ENCODE peak calls at places on chromosomes 5 and 9, in four cellular contexts. D is breast epithelium, H is endothelial cell of umbilical vein, F is AG04450. M is an unnamed sample.

GRCh38 chr5:159056201-159056600 is 43.5 kb downstream of the EBF1 start:
- DNase-seq in D (no peak), H (no peak), F (no peak), M (no peak)

GRCh38 chr9:120212153-120212852 is 367.7 kb downstream of the CDK5RAP2 start:
- DNase-seq in D (no peak), H (no peak), F (no peak), M (peak; percentile 10)

GRCh38 chr5:169581580-169582227 is 1.9 kb upstream of the SPDL1 start:
- DNase-seq in D (no peak), F (no peak), H (peak; percentile 72), M (peak; percentile 29)

GRCh38 chr9:79264511-79265448 is 307.0 kb upstream of the TLE4 start:
- DNase-seq in F (no peak), H (no peak), D (no peak), M (no peak)

GRCh38 chr9:126149661-126150060 is 177.0 kb upstream of the MVB12B start:
- DNase-seq in H (no peak), D (no peak), F (no peak), M (no peak)

GRCh38 chr5:112757468-112758208 is 20.0 kb downstream of the APC start:
- DNase-seq in H (peak; percentile 78), D (no peak), F (no peak), M (peak; percentile 30)

GRCh38 chr5:155625897-155626543 is 612.5 kb downstream of the KIF4B start:
- DNase-seq in H (no peak), F (no peak), D (no peak), M (no peak)

GRCh38 chr9:79447760-79448159 is 124.0 kb upstream of the TLE4 start:
- DNase-seq in D (no peak), H (no peak), F (no peak), M (no peak)

GRCh38 chr5:137146402-137146889 is 352.7 kb downstream of the SPOCK1 start:
- DNase-seq in H (peak; percentile 54), F (peak; percentile 70), D (no peak), M (no peak)

GRCh38 chr5:82365026-82365425 is 86.9 kb upstream of the RPS23 start:
- DNase-seq in D (no peak), F (no peak), H (no peak), M (no peak)

GRCh38 chr5:170603578-170604565 is 100.1 kb downstream of the KCNIP1 start:
- DNase-seq in D (no peak), F (no peak), H (peak; percentile 34), M (peak; percentile 71)

GRCh38 chr9:631596-631995 is 209.9 kb upstream of the DMRT1 start:
- DNase-seq in H (no peak), D (no peak), F (no peak), M (no peak)

GRCh38 chr5:116492776-116493175 is 81.8 kb downstream of the SEMA6A start:
- DNase-seq in F (no peak), H (no peak), D (no peak), M (no peak)

GRCh38 chr5:160379485-160379884 is 9.1 kb upstream of the C1QTNF2 start:
- DNase-seq in D (no peak), H (no peak), F (no peak), M (no peak)

GRCh38 chr9:6855860-6856259 is 98.1 kb downstream of the KDM4C start:
- DNase-seq in D (no peak), H (no peak), F (no peak), M (no peak)

GRCh38 chr9:88661759-88662158 is 126.8 kb downstream of the NXNL2 start:
- DNase-seq in D (no peak), H (peak; percentile 27), F (no peak), M (no peak)

GRCh38 chr5:12023614-12024241 is 119.5 kb upstream of the CTNND2 start:
- DNase-seq in H (peak; percentile 34), F (no peak), D (no peak), M (peak; percentile 21)

GRCh38 chr5:74578356-74579044 is 62.0 kb downstream of the ENC1 start:
- DNase-seq in H (no peak), D (no peak), F (no peak), M (peak; percentile 50)

GRCh38 chr5:29367176-29367833 is 1826.2 kb upstream of the CDH6 start:
- DNase-seq in D (no peak), F (no peak), H (no peak), M (no peak)

GRCh38 chr9:113633782-113634596 is 170.5 kb downstream of the RGS3 start:
- DNase-seq in F (no peak), D (peak; percentile 25), H (no peak), M (no peak)

GRCh38 chr9:23820731-23821399 is 5.2 kb downstream of the ELAVL2 start:
- DNase-seq in D (no peak), H (no peak), F (no peak), M (no peak)

GRCh38 chr9:100445161-100445902 is 18.4 kb downstream of the MSANTD3 start:
- DNase-seq in D (no peak), F (no peak), H (no peak), M (no peak)

GRCh38 chr5:1293997-1294838 is 650 bp downstream of the TERT start:
- DNase-seq in F (no peak), H (no peak), D (peak; percentile 35), M (peak; percentile 61)

GRCh38 chr9:27924502-27924901 is 351.2 kb upstream of the C9orf72 start:
- DNase-seq in D (no peak), F (no peak), H (no peak), M (no peak)

GRCh38 chr9:72586388-72587160 is 65.2 kb downstream of the TMC1 start:
- DNase-seq in H (peak; percentile 42), F (peak; percentile 37), D (no peak), M (no peak)
- TF ChIP-seq CTCF in H (no peak), F (peak; percentile 22), D (no peak), M (no peak)

GRCh38 chr5:131530706-131531331 is 104.2 kb downstream of the RAPGEF6 start:
- DNase-seq in F (no peak), H (peak; percentile 70), D (no peak), M (no peak)

GRCh38 chr5:131534995-131535394 is 100.0 kb downstream of the RAPGEF6 start:
- DNase-seq in H (peak; percentile 70), F (no peak), D (no peak), M (no peak)

GRCh38 chr5:131532016-131532640 is 102.9 kb downstream of the RAPGEF6 start:
- DNase-seq in D (no peak), F (no peak), H (peak; percentile 76), M (no peak)

GRCh38 chr5:131536211-131536826 is 98.7 kb downstream of the RAPGEF6 start:
- DNase-seq in D (no peak), H (peak; percentile 10), F (no peak), M (peak; percentile 68)

GRCh38 chr5:131533844-131534243 is 101.2 kb downstream of the RAPGEF6 start:
- DNase-seq in D (no peak), H (no peak), F (no peak), M (no peak)
- TF ChIP-seq CTCF in D (peak; percentile 27), H (peak; percentile 19), F (peak; percentile 31), M (peak; percentile 11)

DNA sequence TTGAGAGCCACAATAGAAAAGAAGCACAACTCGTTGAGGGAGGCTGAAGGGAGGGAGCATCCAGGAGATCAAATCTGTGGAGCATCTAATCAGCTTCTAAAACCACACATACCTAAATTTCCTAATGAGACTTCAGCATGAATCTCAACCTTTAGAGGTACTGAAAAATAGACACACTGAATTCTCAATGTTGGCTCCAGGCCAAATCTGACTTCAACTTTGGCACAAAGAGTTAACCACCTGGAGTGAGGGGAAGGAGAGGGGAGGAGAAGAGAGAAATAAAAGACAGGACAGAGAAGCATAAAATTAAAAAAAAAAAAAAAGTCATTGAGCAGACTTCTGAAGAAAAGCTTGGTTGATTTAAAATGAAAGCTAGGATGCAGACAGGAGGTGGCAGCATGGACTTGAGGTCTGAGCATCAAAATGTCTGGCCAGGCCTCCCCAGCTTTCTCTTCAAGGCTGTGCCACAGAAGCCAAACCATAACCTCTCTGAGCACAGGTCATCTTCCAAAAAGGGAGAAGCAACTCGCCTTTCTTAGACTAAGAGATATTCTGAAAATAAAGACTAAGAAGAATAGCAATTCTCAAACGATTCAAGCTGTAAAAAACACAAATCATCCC is 205.6 kb downstream of the DENND1A start:
- DNase-seq in D (no peak), H (peak; percentile 37), F (no peak), M (no peak)
- TF ChIP-seq CTCF in D (peak; percentile 8), H (peak; percentile 9), F (peak; percentile 23), M (peak; percentile 19)

GRCh38 chr5:145345883-145346282 is 489.3 kb downstream of the PRELID2 start:
- DNase-seq in D (no peak), H (no peak), F (no peak), M (no peak)

GRCh38 chr5:145350501-145350900 is 484.6 kb downstream of the PRELID2 start:
- DNase-seq in D (no peak), F (peak; percentile 18), H (peak; percentile 56), M (no peak)

GRCh38 chr5:145341842-145342241 is 493.3 kb downstream of the PRELID2 start:
- DNase-seq in H (no peak), D (no peak), F (no peak), M (no peak)

DNA sequence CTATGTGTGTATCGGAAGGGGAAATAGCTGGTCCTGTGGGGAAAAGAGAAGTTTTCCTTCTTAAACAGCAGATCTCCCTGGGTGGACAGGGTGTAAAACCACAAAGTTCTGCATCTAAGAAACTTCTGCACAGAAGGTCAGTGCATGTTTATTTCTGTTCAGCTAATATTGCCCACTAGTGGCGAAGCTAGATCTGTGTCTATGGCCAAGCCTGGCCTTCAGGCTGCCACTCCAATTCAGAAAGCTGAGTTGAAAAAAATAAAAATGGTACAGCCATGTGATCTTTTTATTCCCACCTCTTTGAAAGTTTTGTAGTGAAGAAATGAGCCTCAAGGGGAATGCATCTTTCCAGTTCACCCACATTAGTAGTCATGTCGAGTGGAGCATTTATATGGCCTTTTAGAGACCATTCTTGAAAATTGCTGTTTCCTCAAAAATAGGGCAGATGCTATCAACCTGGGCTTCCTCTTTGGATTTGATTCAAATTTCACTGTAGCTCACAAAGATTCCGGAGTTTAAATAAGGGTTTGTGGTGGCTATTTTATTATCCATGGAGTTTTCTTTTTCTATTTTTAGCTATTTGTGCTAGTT is 488.0 kb downstream of the PRELID2 start:
- DNase-seq in F (peak; percentile 13), D (no peak), H (peak; percentile 64), M (no peak)
- TF ChIP-seq CTCF in F (peak; percentile 75), D (peak; percentile 10), H (peak; percentile 50), M (peak; percentile 61)